ENCODE peak calls at places on chromosomes 6 and 20, in ten cellular contexts. Q is HS-27A, K is H7, M is NCI-H1930, W is NCI-H524, R is activated gamma-delta T cell, Y is psoas muscle, P is amygdala, V is ovary, C is cardiac muscle cell. L is an unnamed sample.

GRCh38 chr6:100633096-100633766 is 168.5 kb upstream of the SIM1 start:
- DNase-seq in M (no peak), K (no peak), V (no peak), C (no peak), R (no peak), W (no peak), Q (no peak), Y (no peak), P (no peak), L (peak; percentile 10)

GRCh38 chr6:106117579-106117978 is 31.4 kb downstream of the PRDM1 start:
- DNase-seq in K (no peak), W (no peak), Y (no peak), C (no peak), P (no peak), Q (no peak), M (no peak), V (no peak), R (peak; percentile 34), L (no peak)

GRCh38 chr20:2297352-2297717 is 1.5 kb downstream of the TGM3 start:
- DNase-seq in V (no peak), Q (no peak), C (peak; percentile 15), P (no peak), R (no peak), M (no peak), K (no peak), W (no peak), Y (no peak), L (no peak)

GRCh38 chr6:14361956-14362587 is 244.5 kb downstream of the CD83 start:
- DNase-seq in W (no peak), Y (no peak), Q (no peak), V (no peak), C (no peak), M (no peak), P (no peak), K (no peak), R (no peak), L (no peak)

GRCh38 chr20:47792021-47792618 is 6.8 kb upstream of the SULF2 start:
- DNase-seq in K (peak; percentile 56), W (no peak), M (no peak), R (no peak), C (no peak), V (peak; percentile 77), Y (peak; percentile 77), Q (no peak), P (no peak), L (no peak)

GRCh38 chr6:158047120-158047518 is 65.5 kb downstream of the SYNJ2 start:
- DNase-seq in Y (peak; percentile 65), P (no peak), W (no peak), M (no peak), Q (no peak), R (no peak), C (no peak), V (no peak), K (no peak), L (no peak)

GRCh38 chr6:90375681-90376439 is 79.2 kb upstream of the BACH2 start:
- DNase-seq in K (no peak), P (no peak), Y (no peak), C (no peak), V (no peak), W (no peak), M (no peak), Q (no peak), R (no peak), L (no peak)

GRCh38 chr6:4401408-4402367 is 266.3 kb upstream of the ECI2 start:
- DNase-seq in K (no peak), Q (no peak), V (peak; percentile 21), W (no peak), M (no peak), Y (peak; percentile 30), P (no peak), C (no peak), R (no peak), L (no peak)

GRCh38 chr6:51743999-51744398 is 343.4 kb downstream of the PKHD1 start:
- DNase-seq in V (no peak), Q (no peak), K (no peak), Y (no peak), W (no peak), P (no peak), M (no peak), R (no peak), C (no peak), L (no peak)

GRCh38 chr20:36098364-36098763 is 56.2 kb upstream of the EPB41L1 start:
- DNase-seq in C (no peak), V (no peak), W (no peak), P (no peak), M (no peak), K (no peak), Y (no peak), Q (no peak), R (no peak), L (no peak)

GRCh38 chr20:25033250-25033940 is 24.5 kb downstream of the ACSS1 start:
- DNase-seq in P (no peak), W (peak; percentile 74), K (no peak), V (no peak), R (no peak), C (no peak), M (no peak), Y (peak; percentile 3), Q (no peak), L (no peak)

GRCh38 chr6:90677440-90677839 is 90.6 kb upstream of the MAP3K7 start:
- DNase-seq in Y (no peak), P (no peak), K (no peak), Q (no peak), W (peak; percentile 74), C (no peak), M (peak; percentile 27), V (no peak), R (no peak), L (no peak)

GRCh38 chr20:41149679-41150131 is 12.4 kb downstream of the PLCG1 start:
- DNase-seq in M (no peak), P (no peak), K (no peak), R (no peak), C (no peak), V (no peak), Y (peak; percentile 13), W (no peak), Q (peak; percentile 38), L (no peak)

GRCh38 chr20:4154958-4155411 is 139.6 kb upstream of the RNF24 start:
- DNase-seq in M (no peak), P (no peak), Y (no peak), C (no peak), Q (no peak), R (no peak), V (no peak), W (no peak), K (no peak), L (no peak)

GRCh38 chr6:92623441-92623840 is 795.9 kb downstream of the EPHA7 start:
- DNase-seq in Q (no peak), C (no peak), K (no peak), P (no peak), V (no peak), Y (no peak), M (no peak), R (no peak), W (no peak), L (no peak)

GRCh38 chr6:73050706-73051105 is 174.6 kb downstream of the KHDC1L start:
- DNase-seq in K (no peak), M (no peak), V (no peak), Y (no peak), W (no peak), R (no peak), Q (no peak), P (no peak), C (no peak), L (no peak)

GRCh38 chr6:105483492-105483891 is 80.6 kb upstream of the PREP start:
- DNase-seq in Q (no peak), K (no peak), W (no peak), R (no peak), P (no peak), V (no peak), M (no peak), Y (no peak), C (no peak), L (no peak)

GRCh38 chr20:18727032-18727508 is 86.5 kb upstream of the SCP2D1 start:
- DNase-seq in M (no peak), P (no peak), V (no peak), Q (no peak), R (no peak), K (no peak), C (no peak), W (no peak), Y (no peak), L (no peak)

GRCh38 chr6:106100755-106101154 is 14.6 kb downstream of the PRDM1 start:
- DNase-seq in R (no peak), P (no peak), V (no peak), Q (no peak), M (no peak), Y (no peak), K (no peak), C (no peak), W (no peak), L (no peak)

GRCh38 chr6:89596056-89596455 is 42.5 kb downstream of the LYRM2 start:
- DNase-seq in Q (no peak), V (no peak), R (no peak), K (no peak), C (no peak), M (no peak), P (no peak), W (no peak), Y (no peak), L (no peak)

GRCh38 chr20:50221501-50222323 is 31.1 kb downstream of the CEBPB start:
- DNase-seq in M (no peak), Y (no peak), R (no peak), C (no peak), V (no peak), Q (peak; percentile 60), W (no peak), P (no peak), K (no peak), L (no peak)

GRCh38 chr20:63434599-63435378 is 37.7 kb downstream of the KCNQ2 start:
- DNase-seq in C (peak; percentile 72), V (no peak), Y (peak; percentile 43), R (no peak), Q (no peak), M (peak; percentile 63), W (peak; percentile 24), P (no peak), K (peak; percentile 96), L (peak; percentile 87)

GRCh38 chr6:158011478-158011920 is 29.8 kb downstream of the SYNJ2 start:
- DNase-seq in W (no peak), P (no peak), Y (no peak), M (no peak), V (no peak), R (no peak), Q (no peak), C (no peak), K (no peak), L (no peak)

GRCh38 chr20:35823147-35823546 is 51.3 kb downstream of the PHF20 start:
- DNase-seq in K (no peak), W (no peak), M (no peak), Q (no peak), P (no peak), Y (no peak), R (no peak), V (no peak), C (no peak), L (no peak)

GRCh38 chr20:38723069-38723981 is 961 bp upstream of the SLC32A1 start:
- DNase-seq in W (no peak), V (no peak), C (no peak), P (no peak), Q (no peak), R (no peak), M (no peak), K (peak; percentile 75), Y (no peak), L (no peak)

GRCh38 chr6:24683297-24684296 is 16.7 kb downstream of the ACOT13 start:
- DNase-seq in C (no peak), R (no peak), Y (no peak), P (no peak), V (no peak), M (no peak), W (no peak), Q (no peak), K (peak; percentile 13), L (no peak)

GRCh38 chr6:225121-225721 is 67.1 kb upstream of the DUSP22 start:
- DNase-seq in C (no peak), P (no peak), V (no peak), Y (no peak), M (no peak), W (no peak), R (no peak), K (no peak), Q (no peak), L (no peak)

GRCh38 chr6:161921602-161922400 is 647.9 kb upstream of the AGPAT4 start:
- DNase-seq in V (no peak), K (no peak), Y (no peak), P (no peak), Q (no peak), R (no peak), W (no peak), C (no peak), M (no peak), L (no peak)

L was measured in nucleus accumbens.